ENCODE peak calls at places on chromosomes 16 and 17, in four cellular contexts. W, Z, N and U are unnamed samples.

GRCh38 chr16:79598341-79599181 is 2.0 kb downstream of the MAF start:
- DNase-seq in W (peak; percentile 46), Z (no peak), N (no peak), U (no peak)

GRCh38 chr16:53773150-53773846 is 69.3 kb downstream of the FTO start:
- DNase-seq in W (no peak), Z (no peak), N (peak; percentile 13), U (no peak)

GRCh38 chr16:14164916-14165684 is 94.0 kb downstream of the MRTFB start:
- DNase-seq in W (no peak), Z (no peak), N (no peak), U (no peak)

GRCh38 chr16:75228143-75228976 is 9.6 kb downstream of the CTRB1 start:
- DNase-seq in W (no peak), Z (no peak), N (no peak), U (no peak)

GRCh38 chr16:27551046-27551445 is 1.1 kb downstream of the KATNIP start:
- DNase-seq in W (no peak), Z (no peak), N (no peak), U (no peak)

GRCh38 chr16:11521019-11521418 is 65.7 kb downstream of the LITAF start:
- DNase-seq in W (no peak), Z (no peak), N (no peak), U (no peak)

GRCh38 chr16:68756250-68757051 is 19.4 kb downstream of the CDH1 start:
- DNase-seq in W (no peak), Z (peak; percentile 53), N (peak; percentile 94), U (peak; percentile 53)

GRCh38 chr17:320139-320538 is 32.5 kb downstream of the RPH3AL start:
- DNase-seq in W (no peak), Z (no peak), N (no peak), U (no peak)

GRCh38 chr16:9978160-9978725 is 204.0 kb downstream of the GRIN2A start:
- DNase-seq in W (no peak), Z (no peak), N (peak; percentile 39), U (no peak)

GRCh38 chr17:58303981-58304734 is 23.4 kb upstream of the MPO start:
- DNase-seq in W (peak; percentile 41), Z (peak; percentile 95), N (no peak), U (peak; percentile 93)

GRCh38 chr16:64094170-64094960 is 1027.5 kb downstream of the CDH11 start:
- DNase-seq in W (no peak), Z (no peak), N (no peak), U (no peak)

GRCh38 chr16:83390759-83391158 is 417.0 kb upstream of the HSBP1 start:
- DNase-seq in W (no peak), Z (no peak), N (no peak), U (no peak)

GRCh38 chr17:163514-164103 is 17.8 kb downstream of the DOC2B start:
- DNase-seq in W (no peak), Z (no peak), N (no peak), U (no peak)

GRCh38 chr16:68646948-68647659 is 2.0 kb downstream of the CDH3 start:
- DNase-seq in W (no peak), Z (no peak), N (no peak), U (no peak)

GRCh38 chr17:9419932-9420453 is 155.6 kb downstream of the STX8 start:
- DNase-seq in W (no peak), Z (no peak), N (no peak), U (no peak)

GRCh38 chr17:80089762-80090161 is 11.6 kb upstream of the GAA start:
- DNase-seq in W (no peak), Z (no peak), N (no peak), U (no peak)

GRCh38 chr17:8799001-8799850 is at the start of gene MFSD6L:
- DNase-seq in W (peak; percentile 67), Z (no peak), N (no peak), U (no peak)

DNA sequence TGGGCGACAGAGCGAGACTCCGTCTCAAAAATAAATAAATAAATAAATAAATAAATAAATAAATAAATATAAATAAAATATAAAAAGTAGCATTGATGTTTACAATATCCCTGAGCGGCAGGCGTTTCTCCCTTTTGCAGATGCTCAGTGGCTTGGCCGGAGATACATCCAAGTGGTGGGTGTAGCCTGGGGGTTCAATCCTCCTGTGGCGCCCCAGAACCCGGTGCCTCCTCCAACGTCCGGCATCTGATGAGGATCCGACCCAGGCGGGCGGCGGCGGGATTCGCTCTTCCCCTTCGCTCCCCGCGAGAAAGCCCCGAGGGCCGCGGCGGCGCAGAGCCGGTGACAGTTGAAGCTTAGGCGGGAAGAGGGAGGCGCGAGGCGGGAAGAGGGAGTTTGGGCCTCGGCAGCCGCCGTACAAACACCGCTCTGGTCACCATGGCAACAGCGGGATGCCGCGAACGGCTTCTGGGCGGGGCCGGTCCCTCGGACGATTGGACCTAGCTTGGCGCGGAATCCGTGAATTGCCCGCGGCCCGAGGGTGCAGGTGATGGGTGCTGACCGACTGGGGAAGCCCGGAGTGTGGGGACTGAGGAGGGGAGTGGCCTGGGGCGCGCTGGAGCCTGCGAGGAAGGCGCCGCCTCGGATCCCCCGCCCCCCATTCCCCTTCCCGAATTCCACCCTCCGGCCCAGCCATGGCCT is 12.7 kb upstream of the ALDOA start:
- DNase-seq in W (no peak), Z (peak; percentile 94), N (peak; percentile 74), U (peak; percentile 97)
- TF ChIP-seq POLR2A in W (no peak), Z (no peak), N (peak; percentile 70), U (peak; percentile 51)

GRCh38 chr17:65278050-65278819 is 141.1 kb downstream of the RGS9 start:
- DNase-seq in W (no peak), Z (peak; percentile 33), N (no peak), U (peak; percentile 38)

GRCh38 chr17:65278820-65279184 is 141.6 kb downstream of the RGS9 start:
- DNase-seq in W (no peak), Z (no peak), N (no peak), U (no peak)

GRCh38 chr17:65279456-65279855 is 142.3 kb downstream of the RGS9 start:
- DNase-seq in W (no peak), Z (no peak), N (no peak), U (no peak)

GRCh38 chr17:65287040-65287439 is 149.9 kb downstream of the RGS9 start:
- DNase-seq in W (no peak), Z (no peak), N (no peak), U (no peak)

GRCh38 chr17:65283704-65284103 is 146.5 kb downstream of the RGS9 start:
- DNase-seq in W (no peak), Z (no peak), N (no peak), U (no peak)
- TF ChIP-seq TAF1 in W (no peak), Z (no peak), N (no peak), U (no peak)

GRCh38 chr16:1772908-1773702 is at the start of gene MRPS34:
- DNase-seq in W (peak; percentile 51), Z (peak; percentile 87), N (peak; percentile 17), U (peak; percentile 87)
- TF ChIP-seq POLR2A in W (peak; percentile 44), Z (peak; percentile 84), N (peak; percentile 92), U (peak; percentile 86)

GRCh38 chr17:81277938-81278693 is 17.0 kb downstream of the SLC38A10 start:
- DNase-seq in W (no peak), Z (no peak), N (no peak), U (no peak)
- TF ChIP-seq TAF1 in W (no peak), Z (no peak), N (no peak), U (no peak)

DNA sequence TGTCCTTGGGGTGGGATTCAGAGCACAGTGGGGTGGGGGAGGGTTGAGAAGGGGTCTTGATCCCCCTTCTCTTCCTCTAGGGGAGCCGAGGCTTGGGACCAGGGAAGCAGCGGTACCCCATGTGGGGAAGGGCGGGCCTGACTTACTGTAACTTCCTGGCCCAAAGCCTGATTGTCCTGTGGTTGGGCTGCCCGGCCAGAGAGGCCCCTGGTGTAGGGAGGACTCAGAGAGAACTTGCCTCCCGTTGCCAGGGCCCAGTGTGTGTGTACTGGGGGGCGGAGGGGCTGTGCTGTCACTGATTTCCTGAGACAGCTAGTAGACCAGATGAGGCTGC is 16.8 kb downstream of the SOCS3 start:
- DNase-seq in W (no peak), Z (no peak), N (no peak), U (no peak)
- TF ChIP-seq POLR2A in W (no peak), Z (no peak), N (no peak), U (no peak)